ENCODE peak calls at places on chromosomes 11 and 22, in five cellular contexts. X is lower leg skin, G is NB4, J is right atrium auricular region, O is HFF-Myc. D is an unnamed sample.
A peak's percentile ranks its signal among the peaks of the same experiment; 100 is the strongest.

GRCh38 chr11:83819936-83820549 is 533.9 kb upstream of the CCDC90B start:
- DNase-seq in J (no peak), O (peak; percentile 31), X (no peak), G (peak; percentile 58), D (peak; percentile 44)

GRCh38 chr22:42376721-42377177 is 55.5 kb downstream of the NFAM1 start:
- DNase-seq in O (peak; percentile 96), G (no peak), J (peak; percentile 85), X (peak; percentile 90), D (no peak)

GRCh38 chr22:25362215-25362882 is 142.9 kb downstream of the CRYBB2 start:
- DNase-seq in G (peak; percentile 66), X (peak; percentile 29), J (no peak), O (no peak), D (no peak)

GRCh38 chr11:87265915-87266314 is 228.2 kb downstream of the TMEM135 start:
- DNase-seq in G (no peak), J (no peak), O (no peak), X (no peak), D (no peak)

GRCh38 chr11:2383823-2384722 is 7.0 kb downstream of the CD81 start:
- DNase-seq in G (no peak), J (no peak), X (no peak), O (no peak), D (no peak)

GRCh38 chr11:60853469-60853950 is 2.2 kb downstream of the PTGDR2 start:
- DNase-seq in J (no peak), X (no peak), O (no peak), G (no peak), D (no peak)

GRCh38 chr11:57482782-57483569 is 22.6 kb downstream of the RTN4RL2 start:
- DNase-seq in X (no peak), J (no peak), O (no peak), G (peak; percentile 89), D (no peak)

GRCh38 chr11:12287374-12288211 is 89.8 kb upstream of the PARVA start:
- DNase-seq in J (peak; percentile 89), X (peak; percentile 30), O (peak; percentile 86), G (peak; percentile 20), D (peak; percentile 86)

GRCh38 chr11:121482231-121483129 is 29.7 kb upstream of the SORL1-AS1 start:
- DNase-seq in G (peak; percentile 97), O (no peak), J (no peak), X (no peak), D (no peak)

GRCh38 chr11:91790873-91791468 is 433.6 kb upstream of the FAT3 start:
- DNase-seq in G (no peak), X (no peak), J (no peak), O (no peak), D (no peak)

GRCh38 chr11:91394073-91394717 is 830.4 kb upstream of the FAT3 start:
- DNase-seq in O (no peak), X (no peak), G (no peak), J (no peak), D (no peak)

GRCh38 chr11:104120493-104121200 is 43.3 kb downstream of the PDGFD start:
- DNase-seq in O (no peak), J (no peak), X (no peak), G (no peak), D (no peak)

GRCh38 chr11:29438815-29439214 is 578.0 kb downstream of the KCNA4 start:
- DNase-seq in O (no peak), G (no peak), J (no peak), X (no peak), D (no peak)

GRCh38 chr22:45131749-45132148 is 32.0 kb upstream of the NUP50 start:
- DNase-seq in O (no peak), X (peak; percentile 32), J (no peak), G (peak; percentile 85), D (no peak)

GRCh38 chr11:118046051-118046963 is 30.6 kb upstream of the TMPRSS4 start:
- DNase-seq in J (no peak), G (no peak), X (no peak), O (no peak), D (no peak)

GRCh38 chr11:128579790-128580504 is 7.4 kb downstream of the ETS1 start:
- DNase-seq in O (no peak), G (peak; percentile 63), X (no peak), J (no peak), D (no peak)

GRCh38 chr11:37500425-37500824 is 902.4 kb upstream of the RAG2 start:
- DNase-seq in G (no peak), X (no peak), O (no peak), J (no peak), D (peak; percentile 88)

GRCh38 chr11:61947486-61948210 is 2.5 kb upstream of the BEST1 start:
- DNase-seq in J (peak; percentile 97), O (peak; percentile 90), G (peak; percentile 81), X (peak; percentile 92), D (no peak)

GRCh38 chr11:75225794-75226193 is 14.8 kb upstream of the TPBGL start:
- DNase-seq in X (no peak), O (no peak), J (no peak), G (no peak), D (no peak)

GRCh38 chr11:46560300-46561025 is 33.4 kb downstream of the AMBRA1 start:
- DNase-seq in X (no peak), O (no peak), G (peak; percentile 43), J (no peak), D (no peak)

GRCh38 chr11:46559815-46560214 is 34.0 kb downstream of the AMBRA1 start:
- DNase-seq in G (no peak), X (no peak), J (no peak), O (no peak), D (no peak)

GRCh38 chr11:46562527-46562926 is 31.3 kb downstream of the AMBRA1 start:
- DNase-seq in O (no peak), G (no peak), J (no peak), X (no peak), D (no peak)

GRCh38 chr11:46565248-46565835 is 28.5 kb downstream of the AMBRA1 start:
- DNase-seq in J (no peak), G (no peak), X (no peak), O (no peak), D (no peak)

GRCh38 chr11:46564459-46564858 is 29.4 kb downstream of the AMBRA1 start:
- DNase-seq in X (no peak), G (no peak), O (no peak), J (no peak), D (peak; percentile 54)
- TF ChIP-seq CTCF in X (no peak), G (no peak), O (no peak), J (no peak), D (no peak)

DNA sequence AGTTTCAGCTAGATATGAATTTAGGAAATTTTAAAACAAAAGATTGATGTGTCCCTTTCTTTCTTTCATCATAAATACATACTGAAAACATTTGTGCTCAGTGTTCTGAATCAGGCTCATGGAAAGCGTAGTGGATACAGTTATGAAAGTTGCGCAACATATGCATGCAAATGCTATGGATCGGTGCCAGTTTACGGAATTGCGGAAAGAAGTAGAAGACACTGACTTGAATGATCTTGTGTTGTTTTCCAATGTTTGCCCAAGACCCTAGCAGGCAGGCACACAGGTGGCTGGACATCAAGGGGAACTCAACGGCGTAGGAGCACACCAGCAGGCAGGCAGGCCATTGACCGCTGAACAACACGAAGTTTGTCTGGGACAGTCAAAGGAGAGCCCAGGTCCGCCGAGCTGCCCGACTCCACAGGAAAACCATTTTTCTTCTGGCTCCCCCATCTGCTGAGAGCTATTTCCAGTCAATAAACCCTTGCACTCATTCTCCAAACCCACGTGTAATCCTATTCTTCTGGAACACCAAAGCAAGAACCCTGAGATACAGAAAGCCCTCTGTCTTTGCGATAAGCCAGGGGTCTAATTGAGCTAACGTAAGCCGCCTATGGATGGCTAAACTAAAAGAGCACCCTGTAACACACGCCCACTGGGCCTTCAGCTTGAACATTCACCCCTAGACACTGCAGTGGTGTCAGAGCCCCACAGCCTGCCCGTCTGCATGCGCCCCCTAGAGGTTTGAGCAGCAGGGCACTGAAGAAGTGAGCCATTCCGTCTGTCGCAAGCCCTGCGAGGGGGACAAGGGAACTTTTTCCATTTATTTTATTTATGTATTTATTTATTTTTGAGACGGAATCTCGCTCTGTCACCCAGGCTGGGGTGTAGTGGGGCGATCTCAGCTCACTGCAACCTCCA is 7.4 kb upstream of the BIRC3 start:
- DNase-seq in O (no peak), X (no peak), G (peak; percentile 19), J (no peak), D (no peak)
- TF ChIP-seq CTCF in O (peak; percentile 15), X (no peak), G (peak; percentile 14), J (no peak), D (no peak)

DNA sequence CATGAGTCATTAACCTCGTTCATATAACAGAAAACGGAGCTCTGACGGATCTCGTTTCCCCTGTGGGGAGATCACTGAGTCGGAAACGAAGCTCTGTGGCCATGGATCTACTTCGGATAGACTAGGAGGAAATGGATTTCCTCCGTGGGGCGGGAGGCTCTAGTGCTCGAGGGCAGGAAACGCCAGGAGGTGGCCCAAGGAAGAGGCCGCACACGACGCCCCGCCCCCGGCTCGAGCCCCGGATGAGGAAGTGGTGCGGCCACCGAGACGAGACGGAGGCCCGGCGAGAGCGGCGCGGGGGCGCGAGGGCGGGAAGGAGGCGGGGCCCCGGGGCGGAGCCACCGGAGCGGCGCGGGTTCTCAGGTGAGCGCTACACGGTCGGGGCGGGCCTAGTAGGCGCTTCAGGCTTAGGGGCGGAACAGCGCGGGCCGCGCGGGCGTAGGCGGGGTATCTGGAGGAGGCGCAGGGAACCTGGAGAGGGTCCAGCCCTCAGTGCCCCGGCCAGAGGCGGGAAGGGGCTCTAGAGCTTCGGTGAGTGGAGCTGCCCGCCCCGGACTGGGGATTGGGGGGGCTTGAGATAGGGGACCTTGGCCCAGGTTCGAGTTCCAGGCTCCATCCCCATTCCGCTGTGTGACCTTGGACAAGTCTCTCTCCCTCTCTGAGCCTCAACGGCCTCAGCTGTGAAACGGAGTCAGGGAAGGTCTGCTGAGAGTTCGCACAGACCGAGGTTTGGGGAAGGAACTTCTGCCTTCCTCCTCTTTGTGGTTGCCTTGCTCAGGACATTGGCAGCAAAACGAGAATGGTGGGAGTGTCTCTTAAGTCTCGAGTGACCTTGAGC is at the start of gene DEPDC5:
- DNase-seq in G (peak; percentile 96), O (peak; percentile 66), J (peak; percentile 96), X (peak; percentile 94), D (peak; percentile 93)
- TF ChIP-seq CTCF in G (no peak), O (no peak), J (peak; percentile 24), X (no peak), D (peak; percentile 6)

GRCh38 chr22:49152146-49152929 is 675.3 kb downstream of the BRD1 start:
- DNase-seq in O (no peak), X (no peak), J (no peak), G (no peak), D (no peak)

GRCh38 chr22:49155039-49155808 is 672.4 kb downstream of the BRD1 start:
- DNase-seq in J (no peak), G (no peak), O (no peak), X (no peak), D (no peak)

GRCh38 chr22:49152930-49153770 is 674.5 kb downstream of the BRD1 start:
- DNase-seq in X (no peak), G (no peak), O (no peak), J (no peak), D (no peak)

GRCh38 chr22:49154433-49154832 is 673.2 kb downstream of the BRD1 start:
- DNase-seq in O (no peak), J (no peak), G (no peak), X (no peak), D (no peak)

GRCh38 chr22:49153921-49154320 is 673.8 kb downstream of the BRD1 start:
- DNase-seq in O (no peak), G (no peak), J (no peak), X (no peak), D (no peak)
- TF ChIP-seq CTCF in O (no peak), G (no peak), J (no peak), X (no peak), D (no peak)

GRCh38 chr11:820655-821512 is 2.2 kb downstream of the PNPLA2 start:
- DNase-seq in J (peak; percentile 93), O (no peak), G (peak; percentile 61), X (peak; percentile 72), D (no peak)
- TF ChIP-seq CTCF in J (no peak), O (no peak), G (no peak), X (no peak), D (no peak)